ENCODE peak calls at places on chromosomes 7 and 10, in ten cellular contexts. One of them, this sample, is unnamed.

GRCh38 chr7:2621061-2621828 is 10.5 kb upstream of the TTYH3 start:
- DNase-seq in HFFc6: peak
- DNase-seq in H7: peak
- DNase-seq in AG08396: peak
- DNase-seq in left colon: no peak
- DNase-seq in stimulated activated CD4-positive, alpha-beta T cell treated with anti-CD3 and anti-CD28 coated beads, Interleukin-4, amount 100 ng/mL, for 48 hours: no peak
- DNase-seq in lung microvascular endothelial cell: peak
- DNase-seq in WTC11: peak
- DNase-seq in iris pigment epithelial cell: peak
- DNase-seq in ovary: peak
- DNase-seq in this sample: peak

GRCh38 chr10:11687779-11688447 is 54.3 kb upstream of the ECHDC3 start:
- DNase-seq in HFFc6: no peak
- DNase-seq in H7: no peak
- DNase-seq in AG08396: no peak
- DNase-seq in left colon: no peak
- DNase-seq in stimulated activated CD4-positive, alpha-beta T cell treated with anti-CD3 and anti-CD28 coated beads, Interleukin-4, amount 100 ng/mL, for 48 hours: no peak
- DNase-seq in lung microvascular endothelial cell: no peak
- DNase-seq in WTC11: no peak
- DNase-seq in iris pigment epithelial cell: no peak
- DNase-seq in ovary: no peak
- DNase-seq in this sample: no peak

GRCh38 chr10:69969961-69970360 is 82.7 kb upstream of the MACROH2A2 start:
- DNase-seq in HFFc6: no peak
- DNase-seq in H7: no peak
- DNase-seq in AG08396: peak
- DNase-seq in left colon: no peak
- DNase-seq in stimulated activated CD4-positive, alpha-beta T cell treated with anti-CD3 and anti-CD28 coated beads, Interleukin-4, amount 100 ng/mL, for 48 hours: no peak
- DNase-seq in lung microvascular endothelial cell: no peak
- DNase-seq in WTC11: no peak
- DNase-seq in iris pigment epithelial cell: no peak
- DNase-seq in ovary: no peak
- DNase-seq in this sample: no peak

GRCh38 chr7:88759216-88759955 is at the start of gene ZNF804B:
- DNase-seq in HFFc6: no peak
- DNase-seq in H7: peak
- DNase-seq in AG08396: peak
- DNase-seq in left colon: no peak
- DNase-seq in stimulated activated CD4-positive, alpha-beta T cell treated with anti-CD3 and anti-CD28 coated beads, Interleukin-4, amount 100 ng/mL, for 48 hours: no peak
- DNase-seq in lung microvascular endothelial cell: no peak
- DNase-seq in WTC11: peak
- DNase-seq in iris pigment epithelial cell: no peak
- DNase-seq in ovary: peak
- DNase-seq in this sample: peak

GRCh38 chr10:128602183-128602582 is 476.0 kb upstream of the MKI67 start:
- DNase-seq in HFFc6: no peak
- DNase-seq in H7: no peak
- DNase-seq in AG08396: no peak
- DNase-seq in left colon: peak
- DNase-seq in stimulated activated CD4-positive, alpha-beta T cell treated with anti-CD3 and anti-CD28 coated beads, Interleukin-4, amount 100 ng/mL, for 48 hours: no peak
- DNase-seq in lung microvascular endothelial cell: no peak
- DNase-seq in WTC11: no peak
- DNase-seq in iris pigment epithelial cell: no peak
- DNase-seq in ovary: no peak
- DNase-seq in this sample: no peak

GRCh38 chr7:45582868-45583277 is 8.7 kb downstream of the ADCY1 start:
- DNase-seq in HFFc6: no peak
- DNase-seq in H7: peak
- DNase-seq in AG08396: no peak
- DNase-seq in left colon: no peak
- DNase-seq in stimulated activated CD4-positive, alpha-beta T cell treated with anti-CD3 and anti-CD28 coated beads, Interleukin-4, amount 100 ng/mL, for 48 hours: no peak
- DNase-seq in lung microvascular endothelial cell: no peak
- DNase-seq in WTC11: no peak
- DNase-seq in iris pigment epithelial cell: no peak
- DNase-seq in ovary: no peak
- DNase-seq in this sample: peak

GRCh38 chr7:95549818-95550529 is 46.3 kb downstream of the PDK4 start:
- DNase-seq in HFFc6: peak
- DNase-seq in H7: no peak
- DNase-seq in AG08396: peak
- DNase-seq in left colon: peak
- DNase-seq in stimulated activated CD4-positive, alpha-beta T cell treated with anti-CD3 and anti-CD28 coated beads, Interleukin-4, amount 100 ng/mL, for 48 hours: no peak
- DNase-seq in lung microvascular endothelial cell: peak
- DNase-seq in WTC11: no peak
- DNase-seq in iris pigment epithelial cell: peak
- DNase-seq in ovary: peak
- DNase-seq in this sample: no peak

GRCh38 chr10:118585794-118586193 is 9.7 kb downstream of the PRLHR start:
- DNase-seq in HFFc6: no peak
- DNase-seq in H7: no peak
- DNase-seq in AG08396: no peak
- DNase-seq in left colon: no peak
- DNase-seq in stimulated activated CD4-positive, alpha-beta T cell treated with anti-CD3 and anti-CD28 coated beads, Interleukin-4, amount 100 ng/mL, for 48 hours: no peak
- DNase-seq in lung microvascular endothelial cell: no peak
- DNase-seq in WTC11: no peak
- DNase-seq in iris pigment epithelial cell: peak
- DNase-seq in ovary: no peak
- DNase-seq in this sample: no peak

GRCh38 chr7:30143748-30144251 is 9.0 kb downstream of the MTURN start:
- DNase-seq in HFFc6: peak
- DNase-seq in H7: no peak
- DNase-seq in AG08396: no peak
- DNase-seq in left colon: no peak
- DNase-seq in stimulated activated CD4-positive, alpha-beta T cell treated with anti-CD3 and anti-CD28 coated beads, Interleukin-4, amount 100 ng/mL, for 48 hours: no peak
- DNase-seq in lung microvascular endothelial cell: peak
- DNase-seq in WTC11: no peak
- DNase-seq in iris pigment epithelial cell: peak
- DNase-seq in ovary: no peak
- DNase-seq in this sample: no peak

GRCh38 chr7:104963991-104964385 is 50.0 kb upstream of the KMT2E start:
- DNase-seq in HFFc6: no peak
- DNase-seq in H7: no peak
- DNase-seq in AG08396: no peak
- DNase-seq in left colon: peak
- DNase-seq in stimulated activated CD4-positive, alpha-beta T cell treated with anti-CD3 and anti-CD28 coated beads, Interleukin-4, amount 100 ng/mL, for 48 hours: no peak
- DNase-seq in lung microvascular endothelial cell: peak
- DNase-seq in WTC11: no peak
- DNase-seq in iris pigment epithelial cell: peak
- DNase-seq in ovary: peak
- DNase-seq in this sample: no peak

GRCh38 chr7:144508702-144509101 is 105.2 kb upstream of the NOBOX start:
- DNase-seq in HFFc6: no peak
- DNase-seq in H7: no peak
- DNase-seq in AG08396: no peak
- DNase-seq in left colon: no peak
- DNase-seq in stimulated activated CD4-positive, alpha-beta T cell treated with anti-CD3 and anti-CD28 coated beads, Interleukin-4, amount 100 ng/mL, for 48 hours: no peak
- DNase-seq in lung microvascular endothelial cell: no peak
- DNase-seq in WTC11: no peak
- DNase-seq in iris pigment epithelial cell: no peak
- DNase-seq in ovary: no peak
- DNase-seq in this sample: no peak

GRCh38 chr10:45278860-45279498 is 36.4 kb downstream of the OR13A1 start:
- DNase-seq in HFFc6: no peak
- DNase-seq in H7: no peak
- DNase-seq in AG08396: no peak
- DNase-seq in left colon: no peak
- DNase-seq in stimulated activated CD4-positive, alpha-beta T cell treated with anti-CD3 and anti-CD28 coated beads, Interleukin-4, amount 100 ng/mL, for 48 hours: no peak
- DNase-seq in lung microvascular endothelial cell: no peak
- DNase-seq in WTC11: no peak
- DNase-seq in iris pigment epithelial cell: no peak
- DNase-seq in ovary: no peak
- DNase-seq in this sample: peak

GRCh38 chr7:143321734-143322133 is 5.8 kb downstream of the CLCN1 start:
- DNase-seq in HFFc6: peak
- DNase-seq in H7: peak
- DNase-seq in AG08396: no peak
- DNase-seq in left colon: peak
- DNase-seq in stimulated activated CD4-positive, alpha-beta T cell treated with anti-CD3 and anti-CD28 coated beads, Interleukin-4, amount 100 ng/mL, for 48 hours: no peak
- DNase-seq in lung microvascular endothelial cell: peak
- DNase-seq in WTC11: no peak
- DNase-seq in iris pigment epithelial cell: no peak
- DNase-seq in ovary: no peak
- DNase-seq in this sample: no peak

GRCh38 chr7:18667466-18667865 is 171.9 kb downstream of the HDAC9 start:
- DNase-seq in HFFc6: peak
- DNase-seq in H7: no peak
- DNase-seq in AG08396: peak
- DNase-seq in left colon: no peak
- DNase-seq in stimulated activated CD4-positive, alpha-beta T cell treated with anti-CD3 and anti-CD28 coated beads, Interleukin-4, amount 100 ng/mL, for 48 hours: no peak
- DNase-seq in lung microvascular endothelial cell: peak
- DNase-seq in WTC11: no peak
- DNase-seq in iris pigment epithelial cell: peak
- DNase-seq in ovary: no peak
- DNase-seq in this sample: no peak

GRCh38 chr7:7554021-7554432 is 12.7 kb upstream of the MIOS start:
- DNase-seq in HFFc6: peak
- DNase-seq in H7: no peak
- DNase-seq in AG08396: no peak
- DNase-seq in left colon: no peak
- DNase-seq in stimulated activated CD4-positive, alpha-beta T cell treated with anti-CD3 and anti-CD28 coated beads, Interleukin-4, amount 100 ng/mL, for 48 hours: no peak
- DNase-seq in lung microvascular endothelial cell: no peak
- DNase-seq in WTC11: no peak
- DNase-seq in iris pigment epithelial cell: peak
- DNase-seq in ovary: no peak
- DNase-seq in this sample: peak

GRCh38 chr7:157000047-157000726 is 10.3 kb downstream of the MNX1 start:
- DNase-seq in HFFc6: no peak
- DNase-seq in H7: peak
- DNase-seq in AG08396: no peak
- DNase-seq in left colon: peak
- DNase-seq in stimulated activated CD4-positive, alpha-beta T cell treated with anti-CD3 and anti-CD28 coated beads, Interleukin-4, amount 100 ng/mL, for 48 hours: no peak
- DNase-seq in lung microvascular endothelial cell: no peak
- DNase-seq in WTC11: peak
- DNase-seq in iris pigment epithelial cell: no peak
- DNase-seq in ovary: no peak
- DNase-seq in this sample: peak

GRCh38 chr10:77156406-77156879 is 481.2 kb downstream of the KCNMA1 start:
- DNase-seq in HFFc6: peak
- DNase-seq in H7: no peak
- DNase-seq in AG08396: no peak
- DNase-seq in left colon: peak
- DNase-seq in stimulated activated CD4-positive, alpha-beta T cell treated with anti-CD3 and anti-CD28 coated beads, Interleukin-4, amount 100 ng/mL, for 48 hours: no peak
- DNase-seq in lung microvascular endothelial cell: peak
- DNase-seq in WTC11: no peak
- DNase-seq in iris pigment epithelial cell: peak
- DNase-seq in ovary: no peak
- DNase-seq in this sample: no peak

GRCh38 chr7:157440346-157441022 is 103.7 kb downstream of the DNAJB6 start:
- DNase-seq in HFFc6: no peak
- DNase-seq in H7: no peak
- DNase-seq in AG08396: no peak
- DNase-seq in left colon: peak
- DNase-seq in stimulated activated CD4-positive, alpha-beta T cell treated with anti-CD3 and anti-CD28 coated beads, Interleukin-4, amount 100 ng/mL, for 48 hours: no peak
- DNase-seq in lung microvascular endothelial cell: no peak
- DNase-seq in WTC11: no peak
- DNase-seq in iris pigment epithelial cell: no peak
- DNase-seq in ovary: no peak
- DNase-seq in this sample: no peak

GRCh38 chr10:72254891-72255568 is 18.7 kb upstream of the DDIT4 start:
- DNase-seq in HFFc6: peak
- DNase-seq in H7: peak
- DNase-seq in AG08396: peak
- DNase-seq in left colon: peak
- DNase-seq in stimulated activated CD4-positive, alpha-beta T cell treated with anti-CD3 and anti-CD28 coated beads, Interleukin-4, amount 100 ng/mL, for 48 hours: no peak
- DNase-seq in lung microvascular endothelial cell: no peak
- DNase-seq in WTC11: peak
- DNase-seq in iris pigment epithelial cell: peak
- DNase-seq in ovary: peak
- DNase-seq in this sample: peak

GRCh38 chr10:80486151-80486692 is 32.1 kb downstream of the TSPAN14 start:
- DNase-seq in HFFc6: no peak
- DNase-seq in H7: no peak
- DNase-seq in AG08396: no peak
- DNase-seq in left colon: no peak
- DNase-seq in stimulated activated CD4-positive, alpha-beta T cell treated with anti-CD3 and anti-CD28 coated beads, Interleukin-4, amount 100 ng/mL, for 48 hours: no peak
- DNase-seq in lung microvascular endothelial cell: no peak
- DNase-seq in WTC11: no peak
- DNase-seq in iris pigment epithelial cell: no peak
- DNase-seq in ovary: no peak
- DNase-seq in this sample: no peak

GRCh38 chr7:82406937-82407336 is 36.6 kb downstream of the CACNA2D1 start:
- DNase-seq in HFFc6: no peak
- DNase-seq in H7: no peak
- DNase-seq in AG08396: no peak
- DNase-seq in left colon: no peak
- DNase-seq in stimulated activated CD4-positive, alpha-beta T cell treated with anti-CD3 and anti-CD28 coated beads, Interleukin-4, amount 100 ng/mL, for 48 hours: no peak
- DNase-seq in lung microvascular endothelial cell: no peak
- DNase-seq in WTC11: no peak
- DNase-seq in iris pigment epithelial cell: no peak
- DNase-seq in ovary: no peak
- DNase-seq in this sample: no peak

GRCh38 chr7:155917836-155918385 is 105.6 kb upstream of the SHH start:
- DNase-seq in HFFc6: no peak
- DNase-seq in H7: no peak
- DNase-seq in AG08396: no peak
- DNase-seq in left colon: no peak
- DNase-seq in stimulated activated CD4-positive, alpha-beta T cell treated with anti-CD3 and anti-CD28 coated beads, Interleukin-4, amount 100 ng/mL, for 48 hours: no peak
- DNase-seq in lung microvascular endothelial cell: no peak
- DNase-seq in WTC11: no peak
- DNase-seq in iris pigment epithelial cell: no peak
- DNase-seq in ovary: no peak
- DNase-seq in this sample: no peak

GRCh38 chr10:6973904-6974303 is 393.8 kb upstream of the PRKCQ start:
- DNase-seq in HFFc6: no peak
- DNase-seq in H7: no peak
- DNase-seq in AG08396: no peak
- DNase-seq in left colon: no peak
- DNase-seq in stimulated activated CD4-positive, alpha-beta T cell treated with anti-CD3 and anti-CD28 coated beads, Interleukin-4, amount 100 ng/mL, for 48 hours: no peak
- DNase-seq in lung microvascular endothelial cell: no peak
- DNase-seq in WTC11: no peak
- DNase-seq in iris pigment epithelial cell: no peak
- DNase-seq in ovary: no peak
- DNase-seq in this sample: no peak

GRCh38 chr7:141754939-141755338 is 9.0 kb upstream of the TAS2R3 start:
- DNase-seq in HFFc6: peak
- DNase-seq in H7: peak
- DNase-seq in AG08396: peak
- DNase-seq in left colon: no peak
- DNase-seq in stimulated activated CD4-positive, alpha-beta T cell treated with anti-CD3 and anti-CD28 coated beads, Interleukin-4, amount 100 ng/mL, for 48 hours: no peak
- DNase-seq in lung microvascular endothelial cell: peak
- DNase-seq in WTC11: peak
- DNase-seq in iris pigment epithelial cell: peak
- DNase-seq in ovary: no peak
- DNase-seq in this sample: peak

GRCh38 chr7:118511146-118511545 is 286.6 kb downstream of the ANKRD7 start:
- DNase-seq in HFFc6: no peak
- DNase-seq in H7: no peak
- DNase-seq in AG08396: no peak
- DNase-seq in left colon: no peak
- DNase-seq in stimulated activated CD4-positive, alpha-beta T cell treated with anti-CD3 and anti-CD28 coated beads, Interleukin-4, amount 100 ng/mL, for 48 hours: no peak
- DNase-seq in lung microvascular endothelial cell: no peak
- DNase-seq in WTC11: no peak
- DNase-seq in iris pigment epithelial cell: no peak
- DNase-seq in ovary: no peak
- DNase-seq in this sample: no peak

GRCh38 chr7:27101188-27101905 is 1.1 kb downstream of the HOXA2 start:
- DNase-seq in HFFc6: no peak
- DNase-seq in H7: peak
- DNase-seq in AG08396: peak
- DNase-seq in left colon: no peak
- DNase-seq in stimulated activated CD4-positive, alpha-beta T cell treated with anti-CD3 and anti-CD28 coated beads, Interleukin-4, amount 100 ng/mL, for 48 hours: no peak
- DNase-seq in lung microvascular endothelial cell: peak
- DNase-seq in WTC11: no peak
- DNase-seq in iris pigment epithelial cell: no peak
- DNase-seq in ovary: no peak
- DNase-seq in this sample: peak

GRCh38 chr7:45597286-45597984 is 23.3 kb downstream of the ADCY1 start:
- DNase-seq in HFFc6: no peak
- DNase-seq in H7: peak
- DNase-seq in AG08396: no peak
- DNase-seq in left colon: no peak
- DNase-seq in stimulated activated CD4-positive, alpha-beta T cell treated with anti-CD3 and anti-CD28 coated beads, Interleukin-4, amount 100 ng/mL, for 48 hours: no peak
- DNase-seq in lung microvascular endothelial cell: no peak
- DNase-seq in WTC11: no peak
- DNase-seq in iris pigment epithelial cell: no peak
- DNase-seq in ovary: no peak
- DNase-seq in this sample: no peak

GRCh38 chr7:159047536-159047935 is 97.1 kb downstream of the VIPR2 start:
- DNase-seq in HFFc6: no peak
- DNase-seq in H7: no peak
- DNase-seq in AG08396: no peak
- DNase-seq in left colon: no peak
- DNase-seq in stimulated activated CD4-positive, alpha-beta T cell treated with anti-CD3 and anti-CD28 coated beads, Interleukin-4, amount 100 ng/mL, for 48 hours: no peak
- DNase-seq in lung microvascular endothelial cell: no peak
- DNase-seq in WTC11: no peak
- DNase-seq in iris pigment epithelial cell: no peak
- DNase-seq in ovary: no peak
- DNase-seq in this sample: no peak